ENCODE peak calls at places on chromosomes 6 and 20, in ten cellular contexts. One of them, this sample, is unnamed.

GRCh38 chr20:10297684-10298240 is 79.1 kb downstream of the SNAP25 start:
- DNase-seq in activated B cell treated with CpG ODN at 0.5 μM for 24 hours: no peak
- DNase-seq in SK-N-SH: no peak
- DNase-seq in brain microvascular endothelial cell: no peak
- DNase-seq in IMR-90: peak; percentile 41
- DNase-seq in AG04450: no peak
- DNase-seq in mesothelial cell of epicardium: no peak
- DNase-seq in PC-9: no peak
- DNase-seq in HFF-Myc: no peak
- DNase-seq in RWPE1: no peak
- DNase-seq in this sample: no peak

GRCh38 chr20:32362924-32363364 is 4.8 kb downstream of the ASXL1 start:
- DNase-seq in activated B cell treated with CpG ODN at 0.5 μM for 24 hours: no peak
- DNase-seq in SK-N-SH: no peak
- DNase-seq in brain microvascular endothelial cell: no peak
- DNase-seq in IMR-90: peak; percentile 35
- DNase-seq in AG04450: no peak
- DNase-seq in mesothelial cell of epicardium: no peak
- DNase-seq in PC-9: no peak
- DNase-seq in HFF-Myc: no peak
- DNase-seq in RWPE1: no peak
- DNase-seq in this sample: no peak

GRCh38 chr20:15703171-15703911 is 869.9 kb downstream of the KIF16B start:
- DNase-seq in activated B cell treated with CpG ODN at 0.5 μM for 24 hours: no peak
- DNase-seq in SK-N-SH: no peak
- DNase-seq in brain microvascular endothelial cell: peak; percentile 89
- DNase-seq in IMR-90: peak; percentile 87
- DNase-seq in AG04450: no peak
- DNase-seq in mesothelial cell of epicardium: no peak
- DNase-seq in PC-9: peak; percentile 91
- DNase-seq in HFF-Myc: no peak
- DNase-seq in RWPE1: peak; percentile 91
- DNase-seq in this sample: no peak

GRCh38 chr6:132490478-132491204 is 22.3 kb downstream of the STX7 start:
- DNase-seq in activated B cell treated with CpG ODN at 0.5 μM for 24 hours: no peak
- DNase-seq in SK-N-SH: no peak
- DNase-seq in brain microvascular endothelial cell: no peak
- DNase-seq in IMR-90: no peak
- DNase-seq in AG04450: no peak
- DNase-seq in mesothelial cell of epicardium: no peak
- DNase-seq in PC-9: no peak
- DNase-seq in HFF-Myc: no peak
- DNase-seq in RWPE1: no peak
- DNase-seq in this sample: no peak

GRCh38 chr20:1809121-1809520 is 86.1 kb upstream of the SIRPA start:
- DNase-seq in activated B cell treated with CpG ODN at 0.5 μM for 24 hours: no peak
- DNase-seq in SK-N-SH: no peak
- DNase-seq in brain microvascular endothelial cell: peak; percentile 90
- DNase-seq in IMR-90: peak; percentile 92
- DNase-seq in AG04450: no peak
- DNase-seq in mesothelial cell of epicardium: no peak
- DNase-seq in PC-9: peak; percentile 81
- DNase-seq in HFF-Myc: peak; percentile 40
- DNase-seq in RWPE1: peak; percentile 93
- DNase-seq in this sample: no peak

GRCh38 chr6:138231399-138231886 is 13.2 kb upstream of the PBOV1 start:
- DNase-seq in activated B cell treated with CpG ODN at 0.5 μM for 24 hours: no peak
- DNase-seq in SK-N-SH: no peak
- DNase-seq in brain microvascular endothelial cell: no peak
- DNase-seq in IMR-90: no peak
- DNase-seq in AG04450: no peak
- DNase-seq in mesothelial cell of epicardium: no peak
- DNase-seq in PC-9: peak; percentile 96
- DNase-seq in HFF-Myc: no peak
- DNase-seq in RWPE1: no peak
- DNase-seq in this sample: no peak

GRCh38 chr6:79430913-79431312 is 106.3 kb downstream of the LCA5 start:
- DNase-seq in activated B cell treated with CpG ODN at 0.5 μM for 24 hours: no peak
- DNase-seq in SK-N-SH: no peak
- DNase-seq in brain microvascular endothelial cell: no peak
- DNase-seq in IMR-90: no peak
- DNase-seq in AG04450: no peak
- DNase-seq in mesothelial cell of epicardium: no peak
- DNase-seq in PC-9: no peak
- DNase-seq in HFF-Myc: no peak
- DNase-seq in RWPE1: no peak
- DNase-seq in this sample: no peak

GRCh38 chr6:150177260-150178246 is 34.7 kb downstream of the PPP1R14C start:
- DNase-seq in activated B cell treated with CpG ODN at 0.5 μM for 24 hours: no peak
- DNase-seq in SK-N-SH: no peak
- DNase-seq in brain microvascular endothelial cell: peak; percentile 22
- DNase-seq in IMR-90: peak; percentile 9
- DNase-seq in AG04450: no peak
- DNase-seq in mesothelial cell of epicardium: no peak
- DNase-seq in PC-9: no peak
- DNase-seq in HFF-Myc: no peak
- DNase-seq in RWPE1: no peak
- DNase-seq in this sample: no peak

GRCh38 chr6:34305982-34306702 is 57.3 kb upstream of the SMIM29 start:
- DNase-seq in activated B cell treated with CpG ODN at 0.5 μM for 24 hours: no peak
- DNase-seq in SK-N-SH: no peak
- DNase-seq in brain microvascular endothelial cell: no peak
- DNase-seq in IMR-90: peak; percentile 22
- DNase-seq in AG04450: no peak
- DNase-seq in mesothelial cell of epicardium: no peak
- DNase-seq in PC-9: no peak
- DNase-seq in HFF-Myc: no peak
- DNase-seq in RWPE1: no peak
- DNase-seq in this sample: no peak

GRCh38 chr20:47133809-47134456 is 222.6 kb downstream of the ZMYND8 start:
- DNase-seq in activated B cell treated with CpG ODN at 0.5 μM for 24 hours: no peak
- DNase-seq in SK-N-SH: no peak
- DNase-seq in brain microvascular endothelial cell: peak; percentile 62
- DNase-seq in IMR-90: peak; percentile 79
- DNase-seq in AG04450: no peak
- DNase-seq in mesothelial cell of epicardium: no peak
- DNase-seq in PC-9: peak; percentile 81
- DNase-seq in HFF-Myc: no peak
- DNase-seq in RWPE1: peak; percentile 74
- DNase-seq in this sample: no peak

GRCh38 chr20:58287638-58288037 is 21.9 kb upstream of the RAB22A start:
- DNase-seq in activated B cell treated with CpG ODN at 0.5 μM for 24 hours: no peak
- DNase-seq in SK-N-SH: no peak
- DNase-seq in brain microvascular endothelial cell: no peak
- DNase-seq in IMR-90: no peak
- DNase-seq in AG04450: no peak
- DNase-seq in mesothelial cell of epicardium: no peak
- DNase-seq in PC-9: no peak
- DNase-seq in HFF-Myc: no peak
- DNase-seq in RWPE1: no peak
- DNase-seq in this sample: no peak

GRCh38 chr20:47464380-47465101 is 37.1 kb upstream of the NCOA3 start:
- DNase-seq in activated B cell treated with CpG ODN at 0.5 μM for 24 hours: no peak
- DNase-seq in SK-N-SH: peak; percentile 22
- DNase-seq in brain microvascular endothelial cell: peak; percentile 99
- DNase-seq in IMR-90: peak; percentile 99
- DNase-seq in AG04450: peak; percentile 95
- DNase-seq in mesothelial cell of epicardium: no peak
- DNase-seq in PC-9: peak; percentile 99
- DNase-seq in HFF-Myc: peak; percentile 98
- DNase-seq in RWPE1: peak; percentile 99
- DNase-seq in this sample: no peak

GRCh38 chr20:61662226-61662945 is 403.3 kb downstream of the TAF4 start:
- DNase-seq in activated B cell treated with CpG ODN at 0.5 μM for 24 hours: no peak
- DNase-seq in SK-N-SH: peak; percentile 56
- DNase-seq in brain microvascular endothelial cell: no peak
- DNase-seq in IMR-90: no peak
- DNase-seq in AG04450: no peak
- DNase-seq in mesothelial cell of epicardium: no peak
- DNase-seq in PC-9: no peak
- DNase-seq in HFF-Myc: no peak
- DNase-seq in RWPE1: no peak
- DNase-seq in this sample: no peak

GRCh38 chr20:24588047-24588635 is 118.7 kb downstream of the SYNDIG1 start:
- DNase-seq in activated B cell treated with CpG ODN at 0.5 μM for 24 hours: no peak
- DNase-seq in SK-N-SH: no peak
- DNase-seq in brain microvascular endothelial cell: no peak
- DNase-seq in IMR-90: no peak
- DNase-seq in AG04450: no peak
- DNase-seq in mesothelial cell of epicardium: no peak
- DNase-seq in PC-9: no peak
- DNase-seq in HFF-Myc: no peak
- DNase-seq in RWPE1: no peak
- DNase-seq in this sample: no peak

GRCh38 chr6:21496749-21497148 is 96.8 kb upstream of the SOX4 start:
- DNase-seq in activated B cell treated with CpG ODN at 0.5 μM for 24 hours: no peak
- DNase-seq in SK-N-SH: peak; percentile 57
- DNase-seq in brain microvascular endothelial cell: no peak
- DNase-seq in IMR-90: no peak
- DNase-seq in AG04450: no peak
- DNase-seq in mesothelial cell of epicardium: no peak
- DNase-seq in PC-9: no peak
- DNase-seq in HFF-Myc: no peak
- DNase-seq in RWPE1: no peak
- DNase-seq in this sample: no peak

GRCh38 chr6:29708432-29709177 is 14.6 kb upstream of the HLA-F start:
- DNase-seq in activated B cell treated with CpG ODN at 0.5 μM for 24 hours: no peak
- DNase-seq in SK-N-SH: no peak
- DNase-seq in brain microvascular endothelial cell: no peak
- DNase-seq in IMR-90: no peak
- DNase-seq in AG04450: no peak
- DNase-seq in mesothelial cell of epicardium: no peak
- DNase-seq in PC-9: no peak
- DNase-seq in HFF-Myc: no peak
- DNase-seq in RWPE1: no peak
- DNase-seq in this sample: no peak

GRCh38 chr6:48087448-48087847 is 23.5 kb downstream of the PTCHD4 start:
- DNase-seq in activated B cell treated with CpG ODN at 0.5 μM for 24 hours: no peak
- DNase-seq in SK-N-SH: no peak
- DNase-seq in brain microvascular endothelial cell: no peak
- DNase-seq in IMR-90: peak; percentile 23
- DNase-seq in AG04450: no peak
- DNase-seq in mesothelial cell of epicardium: no peak
- DNase-seq in PC-9: no peak
- DNase-seq in HFF-Myc: no peak
- DNase-seq in RWPE1: no peak
- DNase-seq in this sample: no peak
- TF ChIP-seq CTCF in activated B cell treated with CpG ODN at 0.5 μM for 24 hours: no peak
- TF ChIP-seq CTCF in SK-N-SH: peak; percentile 59
- TF ChIP-seq CTCF in brain microvascular endothelial cell: peak; percentile 21
- TF ChIP-seq CTCF in IMR-90: peak; percentile 33
- TF ChIP-seq CTCF in AG04450: peak; percentile 39
- TF ChIP-seq CTCF in mesothelial cell of epicardium: no peak
- TF ChIP-seq CTCF in PC-9: peak; percentile 63
- TF ChIP-seq CTCF in HFF-Myc: no peak
- TF ChIP-seq CTCF in RWPE1: peak; percentile 49
- TF ChIP-seq CTCF in this sample: no peak

GRCh38 chr6:27188885-27189418 is 58.5 kb upstream of the PRSS16 start:
- DNase-seq in activated B cell treated with CpG ODN at 0.5 μM for 24 hours: no peak
- DNase-seq in SK-N-SH: peak; percentile 60
- DNase-seq in brain microvascular endothelial cell: peak; percentile 67
- DNase-seq in IMR-90: peak; percentile 83
- DNase-seq in AG04450: peak; percentile 59
- DNase-seq in mesothelial cell of epicardium: no peak
- DNase-seq in PC-9: peak; percentile 66
- DNase-seq in HFF-Myc: peak; percentile 63
- DNase-seq in RWPE1: peak; percentile 67
- DNase-seq in this sample: peak; percentile 64
- TF ChIP-seq CTCF in activated B cell treated with CpG ODN at 0.5 μM for 24 hours: no peak
- TF ChIP-seq CTCF in SK-N-SH: peak; percentile 79
- TF ChIP-seq CTCF in brain microvascular endothelial cell: peak; percentile 68
- TF ChIP-seq CTCF in IMR-90: peak; percentile 78
- TF ChIP-seq CTCF in AG04450: peak; percentile 74
- TF ChIP-seq CTCF in mesothelial cell of epicardium: peak; percentile 77
- TF ChIP-seq CTCF in PC-9: peak; percentile 88
- TF ChIP-seq CTCF in HFF-Myc: peak; percentile 49
- TF ChIP-seq CTCF in RWPE1: peak; percentile 76
- TF ChIP-seq CTCF in this sample: peak; percentile 81

GRCh38 chr6:96626749-96627353 is 63.9 kb downstream of the FHL5 start:
- DNase-seq in activated B cell treated with CpG ODN at 0.5 μM for 24 hours: no peak
- DNase-seq in SK-N-SH: peak; percentile 51
- DNase-seq in brain microvascular endothelial cell: no peak
- DNase-seq in IMR-90: peak; percentile 38
- DNase-seq in AG04450: peak; percentile 1
- DNase-seq in mesothelial cell of epicardium: no peak
- DNase-seq in PC-9: no peak
- DNase-seq in HFF-Myc: peak; percentile 5
- DNase-seq in RWPE1: peak; percentile 18
- DNase-seq in this sample: no peak
- TF ChIP-seq CTCF in activated B cell treated with CpG ODN at 0.5 μM for 24 hours: no peak
- TF ChIP-seq CTCF in SK-N-SH: peak; percentile 67
- TF ChIP-seq CTCF in brain microvascular endothelial cell: no peak
- TF ChIP-seq CTCF in IMR-90: peak; percentile 52
- TF ChIP-seq CTCF in AG04450: peak; percentile 38
- TF ChIP-seq CTCF in mesothelial cell of epicardium: peak; percentile 56
- TF ChIP-seq CTCF in PC-9: peak; percentile 68
- TF ChIP-seq CTCF in HFF-Myc: peak; percentile 9
- TF ChIP-seq CTCF in RWPE1: peak; percentile 43
- TF ChIP-seq CTCF in this sample: peak; percentile 26

DNA sequence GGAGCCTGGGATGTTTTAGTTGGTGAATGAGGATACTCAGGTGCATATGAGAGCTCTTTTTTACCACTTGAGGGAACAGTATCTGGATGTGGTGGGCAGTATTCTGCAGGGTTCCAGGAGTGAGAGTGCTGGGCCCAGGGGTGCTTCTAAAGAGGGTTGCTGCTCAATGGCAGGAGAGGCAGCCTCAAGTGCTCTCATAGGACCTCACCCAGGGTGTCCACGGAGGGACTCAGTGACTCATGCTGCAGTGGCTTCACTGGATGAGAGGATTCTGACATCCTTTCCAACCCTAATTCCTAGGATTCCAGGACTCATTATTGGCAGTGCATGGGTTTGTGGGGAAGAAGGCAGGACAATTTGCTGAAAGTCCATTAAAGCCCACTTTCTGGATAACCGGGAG is 176.6 kb upstream of the FERMT1 start:
- DNase-seq in activated B cell treated with CpG ODN at 0.5 μM for 24 hours: no peak
- DNase-seq in SK-N-SH: no peak
- DNase-seq in brain microvascular endothelial cell: peak; percentile 31
- DNase-seq in IMR-90: no peak
- DNase-seq in AG04450: no peak
- DNase-seq in mesothelial cell of epicardium: no peak
- DNase-seq in PC-9: no peak
- DNase-seq in HFF-Myc: no peak
- DNase-seq in RWPE1: no peak
- DNase-seq in this sample: no peak
- TF ChIP-seq CTCF in activated B cell treated with CpG ODN at 0.5 μM for 24 hours: no peak
- TF ChIP-seq CTCF in SK-N-SH: no peak
- TF ChIP-seq CTCF in brain microvascular endothelial cell: no peak
- TF ChIP-seq CTCF in IMR-90: no peak
- TF ChIP-seq CTCF in AG04450: no peak
- TF ChIP-seq CTCF in mesothelial cell of epicardium: no peak
- TF ChIP-seq CTCF in PC-9: no peak
- TF ChIP-seq CTCF in HFF-Myc: no peak
- TF ChIP-seq CTCF in RWPE1: no peak
- TF ChIP-seq CTCF in this sample: no peak

This sample was measured in nephron progenitor cell.